ENCODE peak calls at places on chromosomes 6 and 20, in ten cellular contexts. G is pancreas; I is prostate gland; C is GM23248; W is heart right ventricle; J is CD4-positive, alpha-beta T cell; Y is DND-41; H is thyroid gland; F is PC-9; U is SJSA1. P is an unnamed sample.
A peak's percentile ranks its signal among the peaks of the same experiment; 100 is the strongest.

GRCh38 chr6:113879186-113880096 is 22.3 kb downstream of the MARCKS start:
- DNase-seq in G (peak; percentile 70), I (peak; percentile 55), C (peak; percentile 87), W (no peak), J (no peak), Y (peak; percentile 37), H (peak; percentile 72), F (peak; percentile 77), U (peak; percentile 62), P (no peak)

GRCh38 chr6:70375166-70375565 is 38.1 kb upstream of the FAM135A start:
- DNase-seq in G (no peak), I (no peak), C (peak; percentile 61), W (no peak), J (no peak), Y (no peak), H (no peak), F (peak; percentile 58), U (peak; percentile 27), P (no peak)

GRCh38 chr6:168133186-168133585 is 54.2 kb upstream of the FRMD1 start:
- DNase-seq in G (no peak), I (no peak), C (peak; percentile 88), W (peak; percentile 47), J (no peak), Y (no peak), H (no peak), F (no peak), U (no peak), P (no peak)

GRCh38 chr6:36033935-36034334 is 6.3 kb downstream of the MAPK14 start:
- DNase-seq in G (no peak), I (no peak), C (peak; percentile 48), W (no peak), J (peak; percentile 13), Y (no peak), H (no peak), F (no peak), U (no peak), P (peak; percentile 35)

GRCh38 chr20:10357061-10357708 is 76.8 kb downstream of the MKKS start:
- DNase-seq in G (no peak), I (no peak), C (no peak), W (no peak), J (no peak), Y (no peak), H (no peak), F (no peak), U (no peak), P (no peak)

GRCh38 chr20:58906111-58906510 is 53.6 kb downstream of the GNAS start:
- DNase-seq in G (no peak), I (no peak), C (no peak), W (no peak), J (no peak), Y (no peak), H (no peak), F (no peak), U (no peak), P (no peak)

GRCh38 chr6:84892666-84893065 is 128.3 kb upstream of the TBX18 start:
- DNase-seq in G (no peak), I (no peak), C (peak; percentile 73), W (no peak), J (no peak), Y (no peak), H (no peak), F (no peak), U (peak; percentile 8), P (no peak)

GRCh38 chr6:6971369-6971768 is 136.4 kb upstream of the RREB1 start:
- DNase-seq in G (no peak), I (no peak), C (no peak), W (no peak), J (no peak), Y (no peak), H (no peak), F (no peak), U (no peak), P (no peak)

GRCh38 chr20:46174469-46175126 is 56.5 kb downstream of the CD40 start:
- DNase-seq in G (peak; percentile 62), I (peak; percentile 50), C (peak; percentile 68), W (peak; percentile 77), J (peak; percentile 67), Y (no peak), H (peak; percentile 81), F (no peak), U (no peak), P (peak; percentile 56)

GRCh38 chr6:104591573-104592334 is 268.0 kb downstream of the HACE1 start:
- DNase-seq in G (no peak), I (no peak), C (peak; percentile 2), W (no peak), J (no peak), Y (no peak), H (no peak), F (no peak), U (no peak), P (no peak)

GRCh38 chr6:41345901-41346300 is 10.5 kb downstream of the NCR2 start:
- DNase-seq in G (no peak), I (no peak), C (no peak), W (no peak), J (no peak), Y (no peak), H (no peak), F (no peak), U (no peak), P (peak; percentile 20)

GRCh38 chr6:167848783-167849182 is 22.1 kb downstream of the AFDN start:
- DNase-seq in G (no peak), I (no peak), C (no peak), W (no peak), J (no peak), Y (no peak), H (no peak), F (no peak), U (no peak), P (no peak)

GRCh38 chr6:113909224-113909856 is 52.2 kb downstream of the MARCKS start:
- DNase-seq in G (no peak), I (peak; percentile 29), C (peak; percentile 76), W (no peak), J (no peak), Y (no peak), H (no peak), F (peak; percentile 57), U (peak; percentile 67), P (no peak)

GRCh38 chr20:49620364-49621240 is 52.7 kb upstream of the PTGIS start:
- DNase-seq in G (no peak), I (no peak), C (no peak), W (no peak), J (no peak), Y (no peak), H (no peak), F (no peak), U (no peak), P (no peak)

GRCh38 chr6:134689676-134690447 is 260.0 kb downstream of the ALDH8A1 start:
- DNase-seq in G (no peak), I (peak; percentile 13), C (no peak), W (peak; percentile 45), J (no peak), Y (no peak), H (peak; percentile 40), F (peak; percentile 31), U (no peak), P (no peak)

GRCh38 chr6:139050770-139051313 is 22.3 kb downstream of the ABRACL start:
- DNase-seq in G (no peak), I (no peak), C (no peak), W (no peak), J (no peak), Y (no peak), H (peak; percentile 2), F (no peak), U (no peak), P (no peak)

GRCh38 chr6:122669868-122670267 is 59.7 kb downstream of the PKIB start:
- DNase-seq in G (no peak), I (no peak), C (no peak), W (no peak), J (no peak), Y (no peak), H (no peak), F (peak; percentile 52), U (no peak), P (no peak)

GRCh38 chr6:165573671-165574070 is 89.4 kb downstream of the PDE10A start:
- DNase-seq in G (peak; percentile 56), I (no peak), C (no peak), W (peak; percentile 57), J (no peak), Y (no peak), H (peak; percentile 77), F (no peak), U (no peak), P (no peak)

GRCh38 chr6:12017876-12018401 is 5.8 kb downstream of the HIVEP1 start:
- DNase-seq in G (no peak), I (no peak), C (no peak), W (no peak), J (no peak), Y (no peak), H (no peak), F (no peak), U (no peak), P (no peak)

GRCh38 chr6:88166901-88167624 is 916 bp upstream of the CNR1 start:
- DNase-seq in G (no peak), I (no peak), C (no peak), W (peak; percentile 10), J (no peak), Y (no peak), H (no peak), F (no peak), U (no peak), P (no peak)
- H3K27me3 ChIP-seq in G (no peaks in the 10 kb centered on the region), I (peaks cover 5% of the 10 kb centered on the region), C (peaks cover 72% of the 10 kb centered on the region), W (peaks cover 79% of the 10 kb centered on the region), J (peaks cover 72% of the 10 kb centered on the region), Y (no peaks in the 10 kb centered on the region), H (peaks cover 21% of the 10 kb centered on the region), F (no peaks in the 10 kb centered on the region), U (peaks cover 60% of the 10 kb centered on the region), P (peaks cover 5% of the 10 kb centered on the region)

GRCh38 chr20:18705490-18705889 is 108.1 kb upstream of the SCP2D1 start:
- DNase-seq in G (no peak), I (no peak), C (peak; percentile 96), W (no peak), J (no peak), Y (no peak), H (no peak), F (no peak), U (peak; percentile 44), P (no peak)
- H3K27me3 ChIP-seq in G (no peaks in the 10 kb centered on the region), I (no peaks in the 10 kb centered on the region), C (no peaks in the 10 kb centered on the region), W (no peaks in the 10 kb centered on the region), J (no peaks in the 10 kb centered on the region), Y (no peaks in the 10 kb centered on the region), H (no peaks in the 10 kb centered on the region), F (no peaks in the 10 kb centered on the region), U (no peaks in the 10 kb centered on the region), P (no peaks in the 10 kb centered on the region)

DNA sequence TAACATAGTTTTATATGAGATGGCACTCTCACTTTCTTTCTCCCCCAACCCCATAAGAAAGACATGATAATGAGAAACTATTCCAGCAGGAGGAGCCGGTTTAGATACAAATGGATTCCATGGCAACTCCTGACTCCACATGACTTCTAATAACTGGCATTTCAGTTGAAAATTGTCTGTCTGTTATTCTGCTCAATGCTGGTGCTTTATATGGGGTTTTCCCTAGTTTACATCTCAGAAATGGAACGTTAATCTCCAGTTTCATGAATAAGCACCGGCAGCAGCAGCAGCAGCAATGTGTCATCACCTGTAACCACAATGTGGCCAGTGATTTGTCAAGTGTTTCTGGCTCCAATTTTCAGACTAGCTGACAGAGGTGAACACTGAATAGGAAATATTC is 8.0 kb upstream of the SIM1 start:
- DNase-seq in G (no peak), I (no peak), C (peak; percentile 82), W (no peak), J (no peak), Y (peak; percentile 56), H (no peak), F (peak; percentile 41), U (peak; percentile 62), P (no peak)
- H3K27me3 ChIP-seq in G (no peaks in the 10 kb centered on the region), I (peaks cover 16% of the 10 kb centered on the region), C (no peaks in the 10 kb centered on the region), W (peaks cover 97% of the 10 kb centered on the region), J (peaks cover 66% of the 10 kb centered on the region), Y (no peaks in the 10 kb centered on the region), H (peaks cover 18% of the 10 kb centered on the region), F (no peaks in the 10 kb centered on the region), U (no peaks in the 10 kb centered on the region), P (peaks cover 3% of the 10 kb centered on the region)

GRCh38 chr6:133244502-133244901 is 3.3 kb downstream of the EYA4 start:
- DNase-seq in G (no peak), I (no peak), C (no peak), W (no peak), J (no peak), Y (no peak), H (no peak), F (no peak), U (no peak), P (no peak)
- H3K27me3 ChIP-seq in G (no peaks in the 10 kb centered on the region), I (peaks cover 8% of the 10 kb centered on the region), C (peaks cover 66% of the 10 kb centered on the region), W (peaks cover 62% of the 10 kb centered on the region), J (peaks cover 57% of the 10 kb centered on the region), Y (peaks cover 2% of the 10 kb centered on the region), H (peaks cover 35% of the 10 kb centered on the region), F (peaks cover 26% of the 10 kb centered on the region), U (peaks cover 47% of the 10 kb centered on the region), P (no peaks in the 10 kb centered on the region)